ENCODE peak calls at places on chromosome 13, in six cellular contexts. N is neuronal stem cell, S is IMR-90, Y is H1, F is mesenchymal stem cell, X is trophoblast cell. K is an unnamed sample.
A peak's percentile ranks its signal among the peaks of the same experiment; 100 is the strongest.

GRCh38 chr13:61170791-61171330 is 244.8 kb downstream of the PCDH20 start:
- DNase-seq in N (no peak), S (no peak), Y (no peak), F (no peak), X (no peak), K (no peak)

GRCh38 chr13:70842062-70842644 is 733.9 kb upstream of the KLHL1 start:
- DNase-seq in N (no peak), S (no peak), Y (no peak), F (no peak), X (no peak), K (peak; percentile 18)

GRCh38 chr13:54643863-54644262 is 1615.2 kb downstream of the OLFM4 start:
- DNase-seq in N (no peak), S (no peak), Y (no peak), F (no peak), X (no peak), K (peak; percentile 68)

GRCh38 chr13:97342136-97342535 is 91.8 kb upstream of the RAP2A start:
- DNase-seq in N (no peak), S (no peak), Y (no peak), F (peak; percentile 19), X (no peak), K (no peak)

GRCh38 chr13:50692396-50692915 is 151.0 kb downstream of the DLEU7 start:
- DNase-seq in N (no peak), S (no peak), Y (no peak), F (no peak), X (peak; percentile 13), K (no peak)

GRCh38 chr13:70960841-70961443 is 852.7 kb upstream of the KLHL1 start:
- DNase-seq in N (peak; percentile 29), S (peak; percentile 13), Y (no peak), F (peak; percentile 50), X (peak; percentile 62), K (peak; percentile 27)

GRCh38 chr13:45474584-45475454 is 10.1 kb downstream of the COG3 start:
- DNase-seq in N (no peak), S (no peak), Y (no peak), F (no peak), X (no peak), K (no peak)

GRCh38 chr13:87124785-87125074 is 546.4 kb upstream of the SLITRK5 start:
- DNase-seq in N (no peak), S (no peak), Y (no peak), F (no peak), X (peak; percentile 1), K (peak; percentile 11)

GRCh38 chr13:40993987-40994386 is 25.1 kb downstream of the ELF1 start:
- DNase-seq in N (no peak), S (no peak), Y (no peak), F (no peak), X (peak; percentile 98), K (peak; percentile 91)

GRCh38 chr13:94495806-94496205 is 16.3 kb upstream of the DCT start:
- DNase-seq in N (no peak), S (no peak), Y (no peak), F (no peak), X (no peak), K (no peak)
- H3K36me3 ChIP-seq in N (no peaks in the 10 kb centered on the region), S (no peaks in the 10 kb centered on the region), Y (no peaks in the 10 kb centered on the region), F (no peaks in the 10 kb centered on the region), X (no peaks in the 10 kb centered on the region), K (no peaks in the 10 kb centered on the region)

GRCh38 chr13:26253262-26253786 is 605 bp upstream of the CDK8 start:
- DNase-seq in N (no peak), S (no peak), Y (no peak), F (no peak), X (no peak), K (no peak)

GRCh38 chr13:26255717-26256277 is 1.9 kb downstream of the CDK8 start:
- DNase-seq in N (no peak), S (peak; percentile 4), Y (no peak), F (peak; percentile 26), X (no peak), K (no peak)

GRCh38 chr13:26254583-26255102 is 714 bp downstream of the CDK8 start:
- DNase-seq in N (no peak), S (peak; percentile 31), Y (peak; percentile 60), F (peak; percentile 50), X (peak; percentile 73), K (peak; percentile 71)

GRCh38 chr13:26257049-26257448 is 3.1 kb downstream of the CDK8 start:
- DNase-seq in N (no peak), S (no peak), Y (no peak), F (no peak), X (no peak), K (no peak)

DNA sequence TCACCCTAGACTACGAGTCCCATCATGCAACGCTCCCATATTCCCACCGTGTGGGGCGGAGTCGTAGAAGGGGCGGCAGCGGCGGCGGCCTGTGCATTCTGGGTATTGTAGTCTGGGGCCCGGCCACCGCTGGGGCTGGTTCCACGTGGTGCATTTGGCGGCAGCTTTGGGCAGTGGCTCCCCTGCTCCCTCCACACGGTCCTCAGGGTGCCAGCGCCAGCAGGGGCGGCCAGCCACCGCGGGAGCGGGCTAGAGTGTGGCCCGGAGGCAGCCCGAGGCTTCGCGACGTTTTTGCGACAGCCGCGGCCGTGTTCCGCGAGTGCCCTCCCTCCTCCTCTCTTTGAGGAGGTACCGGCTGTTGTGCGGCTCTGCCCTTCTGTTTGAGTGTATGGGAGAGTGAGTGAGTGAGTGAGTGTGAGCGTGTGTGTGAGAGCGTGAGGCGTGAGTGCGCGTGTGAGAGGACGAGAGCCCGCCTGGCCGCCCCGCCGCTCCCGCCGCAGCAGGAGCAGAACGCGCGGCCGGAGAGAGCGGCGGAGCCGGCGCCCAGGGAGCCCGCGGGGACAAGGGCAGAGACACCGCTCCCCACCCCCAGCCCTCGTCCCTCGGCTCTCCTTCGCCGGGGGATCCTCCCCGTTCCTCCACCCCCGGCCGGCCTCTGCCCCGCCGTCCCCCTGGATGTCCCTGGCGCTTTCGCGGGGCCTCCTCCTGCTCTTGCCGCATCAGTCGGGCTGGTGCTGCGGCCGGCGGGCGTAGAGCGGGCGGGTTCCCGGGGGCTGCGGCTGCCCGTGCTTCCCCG is at the start of gene CDK8:
- DNase-seq in N (peak; percentile 92), S (peak; percentile 87), Y (peak; percentile 91), F (peak; percentile 96), X (peak; percentile 92), K (peak; percentile 97)
- H3K18ac ChIP-seq in N (peak within 1 kb of the TSS; percentile 100), S (peak within 1 kb of the TSS; percentile 94), Y (peak within 1 kb of the TSS; percentile 99), F (peak within 1 kb of the TSS; percentile 96), X (peak within 1 kb of the TSS; percentile 98), K (peak within 1 kb of the TSS; percentile 85)

DNA sequence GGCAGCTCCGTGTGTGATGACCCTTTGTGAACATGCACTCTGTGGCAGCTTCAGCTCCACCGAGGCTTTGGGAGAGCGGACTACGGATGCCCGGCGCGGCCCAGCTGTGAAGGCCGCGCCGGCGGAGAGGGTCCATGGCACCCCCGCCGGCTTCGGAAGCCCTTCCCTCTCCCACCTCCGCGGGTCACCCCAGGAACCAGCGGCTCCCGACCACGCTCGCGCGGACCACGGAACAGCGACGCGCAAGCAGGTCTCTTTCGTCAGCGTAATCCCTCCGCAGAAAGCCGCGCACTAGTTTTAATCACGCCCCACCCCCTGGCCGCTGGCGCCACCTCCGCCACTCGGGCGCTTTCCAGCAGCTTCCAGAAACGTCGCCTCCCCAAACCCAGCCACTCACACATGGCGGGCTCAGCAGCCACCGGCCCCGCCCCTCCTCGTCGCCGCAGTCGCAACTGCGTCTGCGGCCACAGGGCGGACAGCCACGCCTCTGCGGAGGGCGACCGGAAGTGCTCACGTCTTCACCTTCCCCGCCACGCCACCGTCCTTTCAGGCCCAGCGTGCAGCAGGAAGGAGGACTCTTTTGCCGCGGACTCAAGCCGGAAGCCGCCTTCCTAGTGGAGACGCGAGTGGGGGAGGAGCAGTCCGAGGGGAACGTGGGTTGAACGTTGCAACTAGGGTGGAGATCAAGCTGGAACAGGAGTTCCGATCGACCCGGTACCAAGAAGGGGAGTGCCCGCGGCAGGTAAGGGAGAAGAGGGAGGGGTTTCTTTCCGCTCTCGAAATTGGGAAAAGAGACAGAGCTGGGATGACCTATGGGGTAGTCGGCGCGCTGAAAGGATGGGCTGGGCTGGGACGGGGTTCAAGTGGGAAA is at the start of gene USPL1:
- DNase-seq in N (peak; percentile 98), S (peak; percentile 99), Y (peak; percentile 94), F (peak; percentile 99), X (peak; percentile 99), K (peak; percentile 99)
- H3K23ac ChIP-seq in N (peak within 1 kb of the TSS; percentile 87), S (peak within 1 kb of the TSS; percentile 97), Y (no peak within 1 kb of the TSS), F (peak within 1 kb of the TSS; percentile 9), X (no peak within 1 kb of the TSS), K (peak within 1 kb of the TSS; percentile 87)

DNA sequence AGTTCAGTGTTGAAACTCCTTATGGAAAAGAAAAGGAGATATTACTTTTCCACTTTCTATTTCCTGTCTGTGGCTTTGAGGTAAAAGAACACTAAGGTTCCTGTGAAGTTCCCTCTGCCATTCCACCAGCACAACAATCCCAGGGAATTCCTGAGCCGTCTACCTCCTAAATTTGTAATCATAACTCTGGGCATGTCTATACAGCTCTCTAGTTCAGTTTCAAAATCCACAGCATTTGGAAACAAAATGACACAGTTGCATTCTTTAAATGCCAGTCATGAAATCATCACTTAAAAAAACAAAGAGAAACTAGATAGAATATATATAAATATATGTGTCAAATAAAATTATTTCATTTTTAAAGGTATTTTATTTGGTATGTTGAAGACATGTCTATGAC is 9.0 kb upstream of the THSD1 start:
- DNase-seq in N (no peak), S (peak; percentile 69), Y (no peak), F (peak; percentile 34), X (peak; percentile 76), K (no peak)
- H3K36me3 ChIP-seq in N (peaks cover 8% of the 10 kb centered on the region), S (peaks cover 12% of the 10 kb centered on the region), Y (no peaks in the 10 kb centered on the region), F (no peaks in the 10 kb centered on the region), X (peaks cover 12% of the 10 kb centered on the region), K (peaks cover 1% of the 10 kb centered on the region)

DNA sequence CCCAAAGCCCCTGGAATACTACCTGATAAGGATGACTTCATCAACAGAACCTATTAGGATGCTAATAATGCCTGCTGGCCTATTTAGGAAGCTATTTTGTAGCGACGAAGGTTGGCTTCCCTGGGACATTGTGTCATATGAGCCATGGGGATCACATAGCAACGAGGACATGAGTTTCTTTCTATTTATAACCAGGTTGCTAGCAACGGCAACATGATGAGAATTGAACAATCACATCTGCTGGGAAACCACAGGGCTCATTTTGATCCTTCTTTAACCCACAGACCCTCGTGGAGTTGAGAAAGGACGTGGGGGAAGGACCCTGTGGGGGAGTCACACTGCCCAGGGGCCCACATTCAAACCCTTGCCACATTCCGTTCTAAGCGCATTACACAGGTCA is 172.2 kb downstream of the COL4A1 start:
- DNase-seq in N (no peak), S (no peak), Y (no peak), F (peak; percentile 86), X (no peak), K (peak; percentile 82)
- H3K18ac ChIP-seq in N (no peak overlapping the region), S (no peak overlapping the region), Y (no peak overlapping the region), F (no peak overlapping the region), X (no peak overlapping the region), K (no peak overlapping the region)